ENCODE peak calls at places on chromosome 12, in seven cellular contexts. Z, M, P, O, F, X and G are unnamed samples.
A peak's percentile ranks its signal among the peaks of the same experiment; 100 is the strongest.

GRCh38 chr12:72509893-72510292 is 237.7 kb downstream of the TRHDE start:
- DNase-seq in X (no peak), M (no peak), F (no peak), Z (no peak), P (no peak), O (no peak), G (no peak)

GRCh38 chr12:3295648-3296408 is 195.2 kb upstream of the PRMT8 start:
- DNase-seq in F (no peak), P (peak; percentile 32), M (no peak), Z (no peak), O (peak; percentile 82), X (no peak), G (no peak)

GRCh38 chr12:119412811-119413794 is 78.6 kb downstream of the CCDC60 start:
- DNase-seq in O (peak; percentile 78), P (peak; percentile 74), M (peak; percentile 1), X (peak; percentile 1), Z (peak; percentile 83), F (peak; percentile 65), G (peak; percentile 54)

GRCh38 chr12:1306096-1306495 is 288.3 kb downstream of the FBXL14 start:
- DNase-seq in Z (no peak), M (no peak), F (no peak), X (no peak), O (peak; percentile 19), P (no peak), G (no peak)

GRCh38 chr12:105363890-105364289 is 33.4 kb downstream of the C12orf75 start:
- DNase-seq in X (no peak), P (no peak), O (no peak), Z (no peak), M (no peak), F (no peak), G (no peak)

GRCh38 chr12:19967486-19967885 is 400.9 kb upstream of the PDE3A start:
- DNase-seq in Z (no peak), F (no peak), X (peak; percentile 95), O (peak; percentile 95), M (peak; percentile 93), P (peak; percentile 98), G (peak; percentile 58)

GRCh38 chr12:49548822-49549648 is 10.2 kb downstream of the KCNH3 start:
- DNase-seq in F (no peak), M (no peak), X (no peak), O (no peak), P (no peak), Z (no peak), G (no peak)

GRCh38 chr12:119340604-119341003 is 6.1 kb downstream of the CCDC60 start:
- DNase-seq in Z (no peak), P (no peak), M (no peak), X (no peak), F (no peak), O (no peak), G (no peak)

GRCh38 chr12:68675098-68675842 is 11.5 kb upstream of the NUP107 start:
- DNase-seq in F (peak; percentile 35), P (no peak), X (no peak), O (no peak), Z (no peak), M (no peak), G (no peak)

GRCh38 chr12:11711675-11712327 is 62.3 kb downstream of the ETV6 start:
- DNase-seq in Z (no peak), X (no peak), P (peak; percentile 89), F (no peak), M (no peak), O (peak; percentile 79), G (no peak)

GRCh38 chr12:67727652-67728295 is 79.2 kb downstream of the DYRK2 start:
- DNase-seq in O (no peak), P (no peak), M (no peak), Z (no peak), F (no peak), X (no peak), G (no peak)

GRCh38 chr12:75704664-75705063 is 193.3 kb upstream of the KRR1 start:
- DNase-seq in Z (no peak), M (no peak), X (no peak), F (no peak), O (no peak), P (peak; percentile 49), G (no peak)

GRCh38 chr12:3542911-3543310 is 51.9 kb downstream of the PRMT8 start:
- DNase-seq in X (no peak), P (peak; percentile 16), F (no peak), O (no peak), M (no peak), Z (no peak), G (peak; percentile 40)

GRCh38 chr12:998020-998874 is 7.2 kb downstream of the ERC1 start:
- DNase-seq in P (peak; percentile 12), Z (no peak), O (peak; percentile 18), F (no peak), M (no peak), X (no peak), G (no peak)

GRCh38 chr12:121774968-121775474 is 18.5 kb downstream of the RHOF start:
- DNase-seq in F (no peak), M (no peak), P (no peak), Z (no peak), X (no peak), O (no peak), G (no peak)

GRCh38 chr12:5592313-5592712 is 160.4 kb downstream of the NTF3 start:
- DNase-seq in Z (no peak), X (no peak), O (no peak), F (no peak), M (no peak), P (no peak), G (no peak)

GRCh38 chr12:112381898-112382796 is at the start of gene HECTD4:
- DNase-seq in F (peak; percentile 99), Z (peak; percentile 94), P (peak; percentile 70), M (no peak), X (no peak), O (peak; percentile 66), G (peak; percentile 89)
- TF ChIP-seq CTCF in F (no peak), Z (no peak), P (no peak), M (no peak), X (no peak), O (no peak), G (no peak)

GRCh38 chr12:64608901-64609542 is 1.3 kb upstream of the RASSF3 start:
- DNase-seq in Z (no peak), X (no peak), F (peak; percentile 80), P (peak; percentile 67), M (no peak), O (peak; percentile 36), G (peak; percentile 86)
- TF ChIP-seq CTCF in Z (no peak), X (no peak), F (no peak), P (peak; percentile 8), M (peak; percentile 27), O (no peak), G (no peak)

GRCh38 chr12:27861428-27862167 is 81.6 kb upstream of the MANSC4 start:
- DNase-seq in X (no peak), F (peak; percentile 45), O (peak; percentile 62), Z (no peak), M (no peak), P (no peak), G (no peak)

GRCh38 chr12:27865421-27865820 is 85.4 kb upstream of the MANSC4 start:
- DNase-seq in Z (no peak), F (no peak), M (peak; percentile 39), P (peak; percentile 90), X (peak; percentile 86), O (peak; percentile 72), G (peak; percentile 69)

GRCh38 chr12:27864521-27864920 is 84.5 kb upstream of the MANSC4 start:
- DNase-seq in F (no peak), X (no peak), O (no peak), Z (no peak), P (no peak), M (no peak), G (peak; percentile 15)

DNA sequence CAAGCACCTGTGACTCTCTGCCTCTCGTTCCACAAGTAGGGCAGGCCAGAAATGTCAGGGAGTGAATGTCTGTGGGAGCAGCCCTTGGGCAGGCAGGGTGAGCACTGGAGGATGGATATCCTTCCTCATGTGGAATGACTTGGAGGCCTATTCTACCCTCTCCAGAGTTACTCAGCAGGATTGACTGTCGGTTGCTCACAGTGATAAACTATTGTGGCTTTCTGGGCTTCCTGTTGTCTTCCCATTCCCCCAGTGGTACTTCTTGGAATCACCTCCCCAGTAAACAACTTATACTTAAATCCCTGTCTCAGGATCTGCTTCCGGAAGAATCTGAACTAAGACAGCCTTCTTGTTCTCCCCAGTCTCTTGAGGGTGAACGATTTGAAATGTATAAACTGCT is 79.6 kb upstream of the MANSC4 start:
- DNase-seq in X (no peak), P (no peak), O (no peak), M (no peak), F (no peak), Z (no peak), G (no peak)
- TF ChIP-seq CTCF in X (no peak), P (no peak), O (no peak), M (no peak), F (no peak), Z (no peak), G (no peak)

GRCh38 chr12:54603872-54604271 is 15.4 kb upstream of the PPP1R1A start:
- DNase-seq in Z (no peak), M (no peak), O (no peak), P (no peak), X (no peak), F (no peak), G (no peak)

GRCh38 chr12:54602661-54603060 is 14.2 kb upstream of the PPP1R1A start:
- DNase-seq in O (no peak), Z (no peak), F (no peak), P (no peak), X (no peak), M (no peak), G (no peak)

GRCh38 chr12:54603173-54603814 is 14.8 kb upstream of the PPP1R1A start:
- DNase-seq in O (peak; percentile 71), X (peak; percentile 33), P (peak; percentile 74), M (no peak), Z (peak; percentile 55), F (peak; percentile 53), G (peak; percentile 78)

GRCh38 chr12:54605138-54605970 is 16.9 kb upstream of the PPP1R1A start:
- DNase-seq in O (no peak), F (no peak), X (no peak), P (no peak), Z (no peak), M (no peak), G (no peak)

DNA sequence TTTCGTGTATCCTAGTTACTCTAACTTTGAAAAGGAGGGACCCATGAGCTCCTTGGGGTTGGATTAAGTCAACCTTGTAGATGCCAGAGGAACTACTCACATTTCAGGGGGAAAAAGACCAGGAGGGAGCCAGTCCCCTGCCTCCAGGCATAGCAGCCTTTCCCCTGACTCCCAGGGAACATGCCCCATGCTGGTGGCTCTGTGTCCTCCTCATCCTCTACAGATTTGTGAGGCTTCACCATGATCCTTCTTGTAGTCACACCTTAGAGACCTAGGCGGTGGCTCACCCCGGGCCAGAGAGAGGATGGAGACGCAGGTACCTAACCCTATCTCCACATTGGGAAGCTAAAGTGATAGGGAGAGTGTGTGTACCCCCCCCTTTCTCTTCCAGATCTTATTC is 16.0 kb upstream of the PPP1R1A start:
- DNase-seq in X (no peak), O (no peak), M (no peak), P (no peak), Z (no peak), F (no peak), G (no peak)
- TF ChIP-seq CTCF in X (no peak), O (no peak), M (no peak), P (no peak), Z (no peak), F (no peak), G (no peak)